ENCODE peak calls at places on chromosomes 16 and 17, in six cellular contexts. One of them, this sample, is unnamed.

GRCh38 chr17:59101178-59101577 is 5.5 kb downstream of the TRIM37 start:
- DNase-seq in effector memory CD8-positive, alpha-beta T cell: no peak
- DNase-seq in PC-9: no peak
- DNase-seq in activated naive CD4-positive, alpha-beta T cell: no peak
- DNase-seq in psoas muscle: no peak
- DNase-seq in CD4-positive, CD25-positive, alpha-beta regulatory T cell: no peak
- DNase-seq in this sample: no peak

GRCh38 chr16:66212426-66212825 is 154.1 kb upstream of the CDH5 start:
- DNase-seq in CD4-positive, CD25-positive, alpha-beta regulatory T cell: no peak
- DNase-seq in activated naive CD4-positive, alpha-beta T cell: no peak
- DNase-seq in psoas muscle: no peak
- DNase-seq in PC-9: no peak
- DNase-seq in effector memory CD8-positive, alpha-beta T cell: no peak
- DNase-seq in this sample: no peak

GRCh38 chr16:4314532-4315184 is 1.2 kb upstream of the GLIS2 start:
- DNase-seq in CD4-positive, CD25-positive, alpha-beta regulatory T cell: peak; percentile 50
- DNase-seq in psoas muscle: no peak
- DNase-seq in activated naive CD4-positive, alpha-beta T cell: peak; percentile 5
- DNase-seq in effector memory CD8-positive, alpha-beta T cell: no peak
- DNase-seq in PC-9: no peak
- DNase-seq in this sample: no peak

GRCh38 chr17:21246698-21247097 is 6.5 kb downstream of the NATD1 start:
- DNase-seq in PC-9: no peak
- DNase-seq in activated naive CD4-positive, alpha-beta T cell: no peak
- DNase-seq in CD4-positive, CD25-positive, alpha-beta regulatory T cell: no peak
- DNase-seq in effector memory CD8-positive, alpha-beta T cell: no peak
- DNase-seq in psoas muscle: no peak
- DNase-seq in this sample: no peak

GRCh38 chr16:1163567-1164055 is 10.7 kb downstream of the CACNA1H start:
- DNase-seq in PC-9: peak; percentile 46
- DNase-seq in CD4-positive, CD25-positive, alpha-beta regulatory T cell: no peak
- DNase-seq in psoas muscle: no peak
- DNase-seq in effector memory CD8-positive, alpha-beta T cell: no peak
- DNase-seq in activated naive CD4-positive, alpha-beta T cell: no peak
- DNase-seq in this sample: no peak

GRCh38 chr16:29821663-29822115 is 1.4 kb downstream of the MVP start:
- DNase-seq in activated naive CD4-positive, alpha-beta T cell: no peak
- DNase-seq in CD4-positive, CD25-positive, alpha-beta regulatory T cell: no peak
- DNase-seq in psoas muscle: no peak
- DNase-seq in PC-9: peak; percentile 70
- DNase-seq in effector memory CD8-positive, alpha-beta T cell: no peak
- DNase-seq in this sample: no peak

GRCh38 chr17:4710693-4711634 is 532 bp downstream of the ARRB2 start:
- DNase-seq in CD4-positive, CD25-positive, alpha-beta regulatory T cell: peak; percentile 85
- DNase-seq in effector memory CD8-positive, alpha-beta T cell: no peak
- DNase-seq in psoas muscle: peak; percentile 37
- DNase-seq in PC-9: no peak
- DNase-seq in activated naive CD4-positive, alpha-beta T cell: no peak
- DNase-seq in this sample: peak; percentile 87

GRCh38 chr16:28473714-28474265 is 1.7 kb upstream of the NPIPB7 start:
- DNase-seq in PC-9: no peak
- DNase-seq in activated naive CD4-positive, alpha-beta T cell: no peak
- DNase-seq in psoas muscle: no peak
- DNase-seq in CD4-positive, CD25-positive, alpha-beta regulatory T cell: no peak
- DNase-seq in effector memory CD8-positive, alpha-beta T cell: no peak
- DNase-seq in this sample: no peak

GRCh38 chr16:8888951-8889892 is 7.1 kb downstream of the LITAFD start:
- DNase-seq in CD4-positive, CD25-positive, alpha-beta regulatory T cell: no peak
- DNase-seq in PC-9: peak; percentile 30
- DNase-seq in activated naive CD4-positive, alpha-beta T cell: no peak
- DNase-seq in effector memory CD8-positive, alpha-beta T cell: no peak
- DNase-seq in psoas muscle: no peak
- DNase-seq in this sample: no peak

GRCh38 chr17:61157246-61157887 is 242.3 kb upstream of the TBX2 start:
- DNase-seq in activated naive CD4-positive, alpha-beta T cell: no peak
- DNase-seq in PC-9: no peak
- DNase-seq in effector memory CD8-positive, alpha-beta T cell: no peak
- DNase-seq in psoas muscle: no peak
- DNase-seq in CD4-positive, CD25-positive, alpha-beta regulatory T cell: no peak
- DNase-seq in this sample: no peak

GRCh38 chr16:68236804-68237242 is 896 bp upstream of the ESRP2 start:
- DNase-seq in effector memory CD8-positive, alpha-beta T cell: no peak
- DNase-seq in psoas muscle: no peak
- DNase-seq in activated naive CD4-positive, alpha-beta T cell: no peak
- DNase-seq in PC-9: peak; percentile 12
- DNase-seq in CD4-positive, CD25-positive, alpha-beta regulatory T cell: peak; percentile 18
- DNase-seq in this sample: no peak

GRCh38 chr16:84266451-84266850 is 26.6 kb upstream of the KCNG4 start:
- DNase-seq in psoas muscle: no peak
- DNase-seq in CD4-positive, CD25-positive, alpha-beta regulatory T cell: peak; percentile 48
- DNase-seq in activated naive CD4-positive, alpha-beta T cell: no peak
- DNase-seq in effector memory CD8-positive, alpha-beta T cell: no peak
- DNase-seq in PC-9: peak; percentile 43
- DNase-seq in this sample: no peak

GRCh38 chr17:63477471-63478440 is 895 bp downstream of the ACE start:
- DNase-seq in PC-9: no peak
- DNase-seq in CD4-positive, CD25-positive, alpha-beta regulatory T cell: no peak
- DNase-seq in effector memory CD8-positive, alpha-beta T cell: no peak
- DNase-seq in psoas muscle: no peak
- DNase-seq in activated naive CD4-positive, alpha-beta T cell: no peak
- DNase-seq in this sample: no peak

GRCh38 chr16:56202036-56202435 is 10.7 kb downstream of the GNAO1 start:
- DNase-seq in CD4-positive, CD25-positive, alpha-beta regulatory T cell: peak; percentile 62
- DNase-seq in PC-9: no peak
- DNase-seq in psoas muscle: no peak
- DNase-seq in activated naive CD4-positive, alpha-beta T cell: no peak
- DNase-seq in effector memory CD8-positive, alpha-beta T cell: peak; percentile 19
- DNase-seq in this sample: no peak

GRCh38 chr16:50096791-50097190 is 31.0 kb downstream of the HEATR3 start:
- DNase-seq in effector memory CD8-positive, alpha-beta T cell: no peak
- DNase-seq in activated naive CD4-positive, alpha-beta T cell: no peak
- DNase-seq in PC-9: no peak
- DNase-seq in psoas muscle: no peak
- DNase-seq in CD4-positive, CD25-positive, alpha-beta regulatory T cell: no peak
- DNase-seq in this sample: no peak

GRCh38 chr17:58316260-58316960 is 12.2 kb downstream of the TSPOAP1 start:
- DNase-seq in effector memory CD8-positive, alpha-beta T cell: peak; percentile 0
- DNase-seq in psoas muscle: no peak
- DNase-seq in PC-9: no peak
- DNase-seq in activated naive CD4-positive, alpha-beta T cell: no peak
- DNase-seq in CD4-positive, CD25-positive, alpha-beta regulatory T cell: no peak
- DNase-seq in this sample: peak; percentile 27

GRCh38 chr17:57662021-57662420 is 83.1 kb downstream of the CCDC182 start:
- DNase-seq in PC-9: no peak
- DNase-seq in CD4-positive, CD25-positive, alpha-beta regulatory T cell: no peak
- DNase-seq in psoas muscle: no peak
- DNase-seq in effector memory CD8-positive, alpha-beta T cell: no peak
- DNase-seq in activated naive CD4-positive, alpha-beta T cell: no peak
- DNase-seq in this sample: no peak

GRCh38 chr17:39167492-39167891 is 1.5 kb upstream of the ARL5C start:
- DNase-seq in PC-9: no peak
- DNase-seq in effector memory CD8-positive, alpha-beta T cell: no peak
- DNase-seq in psoas muscle: no peak
- DNase-seq in activated naive CD4-positive, alpha-beta T cell: no peak
- DNase-seq in CD4-positive, CD25-positive, alpha-beta regulatory T cell: no peak
- DNase-seq in this sample: no peak

GRCh38 chr17:16377804-16378400 is 3.0 kb upstream of the UBB start:
- DNase-seq in psoas muscle: no peak
- DNase-seq in CD4-positive, CD25-positive, alpha-beta regulatory T cell: no peak
- DNase-seq in effector memory CD8-positive, alpha-beta T cell: no peak
- DNase-seq in PC-9: no peak
- DNase-seq in activated naive CD4-positive, alpha-beta T cell: no peak
- DNase-seq in this sample: no peak

GRCh38 chr16:56669005-56669839 is at the start of gene MT1H:
- DNase-seq in psoas muscle: no peak
- DNase-seq in PC-9: no peak
- DNase-seq in activated naive CD4-positive, alpha-beta T cell: no peak
- DNase-seq in effector memory CD8-positive, alpha-beta T cell: no peak
- DNase-seq in CD4-positive, CD25-positive, alpha-beta regulatory T cell: peak; percentile 30
- DNase-seq in this sample: no peak

GRCh38 chr17:71830916-71831315 is 289.9 kb upstream of the SOX9 start:
- DNase-seq in PC-9: no peak
- DNase-seq in effector memory CD8-positive, alpha-beta T cell: no peak
- DNase-seq in activated naive CD4-positive, alpha-beta T cell: no peak
- DNase-seq in CD4-positive, CD25-positive, alpha-beta regulatory T cell: no peak
- DNase-seq in psoas muscle: no peak
- DNase-seq in this sample: no peak

GRCh38 chr16:61887903-61888302 is 148.3 kb downstream of the CDH8 start:
- DNase-seq in activated naive CD4-positive, alpha-beta T cell: no peak
- DNase-seq in PC-9: no peak
- DNase-seq in CD4-positive, CD25-positive, alpha-beta regulatory T cell: no peak
- DNase-seq in effector memory CD8-positive, alpha-beta T cell: no peak
- DNase-seq in psoas muscle: no peak
- DNase-seq in this sample: peak; percentile 54

GRCh38 chr17:82840431-82840831 is 609 bp upstream of the ZNF750 start:
- DNase-seq in CD4-positive, CD25-positive, alpha-beta regulatory T cell: no peak
- DNase-seq in activated naive CD4-positive, alpha-beta T cell: no peak
- DNase-seq in PC-9: no peak
- DNase-seq in psoas muscle: no peak
- DNase-seq in effector memory CD8-positive, alpha-beta T cell: no peak
- DNase-seq in this sample: no peak

GRCh38 chr16:82156761-82157654 is 13.0 kb downstream of the MPHOSPH6 start:
- DNase-seq in effector memory CD8-positive, alpha-beta T cell: no peak
- DNase-seq in CD4-positive, CD25-positive, alpha-beta regulatory T cell: no peak
- DNase-seq in psoas muscle: no peak
- DNase-seq in activated naive CD4-positive, alpha-beta T cell: no peak
- DNase-seq in PC-9: no peak
- DNase-seq in this sample: no peak